ENCODE peak calls at places on chromosomes 1 and 21, in ten cellular contexts. One of them, this sample, is unnamed.

GRCh38 chr1:222711319-222712252 is 705 bp downstream of the AIDA start:
- DNase-seq in IMR-90: peak
- DNase-seq in tibial artery: peak
- DNase-seq in Peyer's patch: peak
- DNase-seq in A549: peak
- DNase-seq in GM23338: peak
- DNase-seq in right atrium auricular region: peak
- DNase-seq in thyroid gland: peak
- DNase-seq in hepatocyte: peak
- DNase-seq in heart left ventricle: peak
- DNase-seq in this sample: peak

GRCh38 chr1:179229214-179230140 is at the start of gene ABL2:
- DNase-seq in IMR-90: no peak
- DNase-seq in tibial artery: no peak
- DNase-seq in Peyer's patch: peak
- DNase-seq in A549: peak
- DNase-seq in GM23338: peak
- DNase-seq in right atrium auricular region: no peak
- DNase-seq in thyroid gland: peak
- DNase-seq in hepatocyte: peak
- DNase-seq in heart left ventricle: peak
- DNase-seq in this sample: peak

GRCh38 chr1:7525664-7526063 is 245.4 kb upstream of the VAMP3 start:
- DNase-seq in IMR-90: no peak
- DNase-seq in tibial artery: no peak
- DNase-seq in Peyer's patch: no peak
- DNase-seq in A549: no peak
- DNase-seq in GM23338: no peak
- DNase-seq in right atrium auricular region: no peak
- DNase-seq in thyroid gland: no peak
- DNase-seq in hepatocyte: no peak
- DNase-seq in heart left ventricle: no peak
- DNase-seq in this sample: no peak

GRCh38 chr1:109499661-109500536 is 6.0 kb downstream of the CYB561D1 start:
- DNase-seq in IMR-90: peak
- DNase-seq in tibial artery: no peak
- DNase-seq in Peyer's patch: peak
- DNase-seq in A549: no peak
- DNase-seq in GM23338: peak
- DNase-seq in right atrium auricular region: no peak
- DNase-seq in thyroid gland: peak
- DNase-seq in hepatocyte: peak
- DNase-seq in heart left ventricle: no peak
- DNase-seq in this sample: no peak

GRCh38 chr21:44919913-44920693 is 596 bp downstream of the ITGB2 start:
- DNase-seq in IMR-90: no peak
- DNase-seq in tibial artery: no peak
- DNase-seq in Peyer's patch: no peak
- DNase-seq in A549: no peak
- DNase-seq in GM23338: peak
- DNase-seq in right atrium auricular region: no peak
- DNase-seq in thyroid gland: no peak
- DNase-seq in hepatocyte: no peak
- DNase-seq in heart left ventricle: no peak
- DNase-seq in this sample: no peak

GRCh38 chr1:57218487-57219079 is 205.3 kb downstream of the DAB1 start:
- DNase-seq in IMR-90: peak
- DNase-seq in tibial artery: no peak
- DNase-seq in Peyer's patch: no peak
- DNase-seq in A549: no peak
- DNase-seq in GM23338: peak
- DNase-seq in right atrium auricular region: no peak
- DNase-seq in thyroid gland: no peak
- DNase-seq in hepatocyte: peak
- DNase-seq in heart left ventricle: no peak
- DNase-seq in this sample: no peak

GRCh38 chr1:209896346-209896745 is 41.7 kb upstream of the SYT14 start:
- DNase-seq in IMR-90: peak
- DNase-seq in tibial artery: no peak
- DNase-seq in Peyer's patch: no peak
- DNase-seq in A549: no peak
- DNase-seq in GM23338: no peak
- DNase-seq in right atrium auricular region: no peak
- DNase-seq in thyroid gland: no peak
- DNase-seq in hepatocyte: no peak
- DNase-seq in heart left ventricle: no peak
- DNase-seq in this sample: no peak

GRCh38 chr1:109776206-109776835 is 12.6 kb upstream of the EPS8L3 start:
- DNase-seq in IMR-90: no peak
- DNase-seq in tibial artery: peak
- DNase-seq in Peyer's patch: no peak
- DNase-seq in A549: no peak
- DNase-seq in GM23338: no peak
- DNase-seq in right atrium auricular region: no peak
- DNase-seq in thyroid gland: no peak
- DNase-seq in hepatocyte: no peak
- DNase-seq in heart left ventricle: no peak
- DNase-seq in this sample: no peak

GRCh38 chr1:2279210-2279639 is 51.1 kb downstream of the SKI start:
- DNase-seq in IMR-90: peak
- DNase-seq in tibial artery: peak
- DNase-seq in Peyer's patch: no peak
- DNase-seq in A549: no peak
- DNase-seq in GM23338: peak
- DNase-seq in right atrium auricular region: no peak
- DNase-seq in thyroid gland: peak
- DNase-seq in hepatocyte: peak
- DNase-seq in heart left ventricle: peak
- DNase-seq in this sample: no peak

GRCh38 chr1:220767312-220768126 is 19.2 kb upstream of the MTARC1 start:
- DNase-seq in IMR-90: peak
- DNase-seq in tibial artery: no peak
- DNase-seq in Peyer's patch: no peak
- DNase-seq in A549: no peak
- DNase-seq in GM23338: no peak
- DNase-seq in right atrium auricular region: no peak
- DNase-seq in thyroid gland: peak
- DNase-seq in hepatocyte: peak
- DNase-seq in heart left ventricle: no peak
- DNase-seq in this sample: no peak

GRCh38 chr1:180157108-180157507 is 2.4 kb downstream of the QSOX1 start:
- DNase-seq in IMR-90: peak
- DNase-seq in tibial artery: no peak
- DNase-seq in Peyer's patch: no peak
- DNase-seq in A549: no peak
- DNase-seq in GM23338: no peak
- DNase-seq in right atrium auricular region: peak
- DNase-seq in thyroid gland: no peak
- DNase-seq in hepatocyte: peak
- DNase-seq in heart left ventricle: no peak
- DNase-seq in this sample: no peak

GRCh38 chr1:40703316-40703715 is 11.8 kb downstream of the NFYC start:
- DNase-seq in IMR-90: peak
- DNase-seq in tibial artery: no peak
- DNase-seq in Peyer's patch: no peak
- DNase-seq in A549: no peak
- DNase-seq in GM23338: no peak
- DNase-seq in right atrium auricular region: no peak
- DNase-seq in thyroid gland: no peak
- DNase-seq in hepatocyte: no peak
- DNase-seq in heart left ventricle: no peak
- DNase-seq in this sample: no peak

GRCh38 chr1:21596179-21596578 is 73.0 kb downstream of the RAP1GAP start:
- DNase-seq in IMR-90: no peak
- DNase-seq in tibial artery: no peak
- DNase-seq in Peyer's patch: no peak
- DNase-seq in A549: no peak
- DNase-seq in GM23338: no peak
- DNase-seq in right atrium auricular region: no peak
- DNase-seq in thyroid gland: no peak
- DNase-seq in hepatocyte: no peak
- DNase-seq in heart left ventricle: no peak
- DNase-seq in this sample: no peak

DNA sequence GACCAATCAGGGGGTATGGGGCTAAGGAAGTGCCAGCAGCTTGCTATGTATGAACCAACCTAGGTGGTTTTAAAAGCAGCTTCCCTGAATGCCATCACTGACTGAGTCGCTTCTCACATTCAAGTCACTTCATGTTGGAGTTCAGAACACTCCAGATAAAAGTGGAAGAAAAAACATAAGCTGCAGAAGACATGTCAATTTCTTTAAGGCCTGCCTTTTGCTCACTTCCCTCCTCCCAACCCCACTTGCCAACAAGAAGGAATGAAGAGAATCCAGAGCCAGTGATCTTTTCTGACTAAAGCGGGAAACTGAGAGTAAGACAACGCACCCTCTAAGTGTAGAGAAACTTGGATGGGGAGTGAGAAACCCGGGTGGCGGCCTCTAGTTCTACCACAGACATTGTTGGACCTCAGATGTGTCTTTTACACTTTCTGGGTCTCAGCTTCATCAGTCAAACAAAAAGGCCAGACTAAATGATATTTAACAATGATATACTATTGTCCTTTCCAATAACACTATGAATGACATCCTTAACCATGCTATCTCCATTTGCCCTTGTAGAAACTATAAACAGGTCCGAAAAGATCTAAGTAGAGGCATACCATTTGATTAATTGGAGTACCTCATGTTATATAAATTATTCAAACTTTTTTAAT is 54.1 kb downstream of the LUZP1 start:
- DNase-seq in IMR-90: peak
- DNase-seq in tibial artery: no peak
- DNase-seq in Peyer's patch: no peak
- DNase-seq in A549: no peak
- DNase-seq in GM23338: no peak
- DNase-seq in right atrium auricular region: no peak
- DNase-seq in thyroid gland: no peak
- DNase-seq in hepatocyte: no peak
- DNase-seq in heart left ventricle: no peak
- DNase-seq in this sample: no peak
- H3K27ac ChIP-seq in IMR-90: no peak
- H3K27ac ChIP-seq in tibial artery: peak
- H3K27ac ChIP-seq in Peyer's patch: no peak
- H3K27ac ChIP-seq in A549: no peak
- H3K27ac ChIP-seq in GM23338: peak
- H3K27ac ChIP-seq in right atrium auricular region: peak
- H3K27ac ChIP-seq in thyroid gland: no peak
- H3K27ac ChIP-seq in hepatocyte: no peak
- H3K27ac ChIP-seq in heart left ventricle: no peak
- H3K27ac ChIP-seq in this sample: peak

DNA sequence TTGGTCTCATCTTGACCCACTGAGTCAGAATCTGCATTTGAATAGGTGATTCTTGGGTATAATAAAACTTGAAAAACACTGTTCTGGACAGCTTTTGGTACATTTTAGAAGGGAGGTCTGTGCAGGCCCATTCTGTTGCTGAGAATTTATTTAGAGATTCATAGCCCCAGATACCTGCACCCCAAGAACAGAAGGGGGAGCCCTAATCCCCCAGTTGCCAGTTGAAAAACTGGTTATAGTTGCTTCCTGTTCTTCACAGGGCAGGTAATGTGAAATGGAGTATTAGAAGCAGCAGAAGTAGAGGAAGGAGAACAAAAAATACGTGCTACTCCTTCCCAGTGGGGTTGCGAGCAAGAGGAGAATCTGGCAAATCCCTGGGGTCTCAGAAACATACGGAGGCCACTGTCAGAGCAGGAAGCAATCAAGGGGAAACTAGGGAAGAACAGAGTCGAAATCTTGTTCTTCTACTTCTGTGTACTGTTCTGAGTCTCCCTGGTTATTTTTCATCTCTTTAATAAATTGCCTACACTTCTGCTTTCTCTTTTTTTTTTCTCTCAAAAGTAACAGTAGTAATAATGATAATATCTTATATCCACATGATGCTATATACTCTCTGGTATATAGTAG is 4.6 kb upstream of the CLCA2 start:
- DNase-seq in IMR-90: no peak
- DNase-seq in tibial artery: no peak
- DNase-seq in Peyer's patch: no peak
- DNase-seq in A549: no peak
- DNase-seq in GM23338: peak
- DNase-seq in right atrium auricular region: no peak
- DNase-seq in thyroid gland: peak
- DNase-seq in hepatocyte: peak
- DNase-seq in heart left ventricle: no peak
- DNase-seq in this sample: no peak
- TF ChIP-seq CTCF in IMR-90: peak
- TF ChIP-seq CTCF in tibial artery: no peak
- TF ChIP-seq CTCF in Peyer's patch: no peak
- TF ChIP-seq CTCF in A549: no peak
- TF ChIP-seq CTCF in GM23338: peak
- TF ChIP-seq CTCF in right atrium auricular region: peak
- TF ChIP-seq CTCF in thyroid gland: peak
- TF ChIP-seq CTCF in hepatocyte: peak
- TF ChIP-seq CTCF in heart left ventricle: peak
- TF ChIP-seq CTCF in this sample: peak

DNA sequence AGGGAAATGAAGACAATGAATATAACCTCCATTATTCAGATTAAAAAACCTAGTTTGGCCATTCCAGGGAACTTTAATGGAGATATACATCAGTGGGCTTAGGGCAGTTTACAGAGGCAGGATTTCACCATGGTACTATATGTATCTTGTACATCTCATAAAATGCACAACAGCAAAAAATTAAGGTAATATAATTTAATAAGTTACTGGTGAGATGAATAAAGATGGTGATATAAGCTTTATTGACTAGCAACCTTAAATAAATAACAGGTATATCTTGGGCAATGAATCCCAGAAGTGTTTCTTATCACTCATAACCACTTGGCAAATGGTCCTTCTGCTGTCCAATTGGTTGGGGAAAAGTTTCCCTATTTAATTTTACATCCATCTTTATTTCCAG is 29.0 kb downstream of the XCL1 start:
- DNase-seq in IMR-90: no peak
- DNase-seq in tibial artery: no peak
- DNase-seq in Peyer's patch: no peak
- DNase-seq in A549: no peak
- DNase-seq in GM23338: no peak
- DNase-seq in right atrium auricular region: no peak
- DNase-seq in thyroid gland: no peak
- DNase-seq in hepatocyte: no peak
- DNase-seq in heart left ventricle: no peak
- DNase-seq in this sample: no peak
- H3K27ac ChIP-seq in IMR-90: no peak
- H3K27ac ChIP-seq in tibial artery: no peak
- H3K27ac ChIP-seq in Peyer's patch: no peak
- H3K27ac ChIP-seq in A549: no peak
- H3K27ac ChIP-seq in GM23338: no peak
- H3K27ac ChIP-seq in right atrium auricular region: no peak
- H3K27ac ChIP-seq in thyroid gland: no peak
- H3K27ac ChIP-seq in hepatocyte: no peak
- H3K27ac ChIP-seq in heart left ventricle: no peak
- H3K27ac ChIP-seq in this sample: no peak

DNA sequence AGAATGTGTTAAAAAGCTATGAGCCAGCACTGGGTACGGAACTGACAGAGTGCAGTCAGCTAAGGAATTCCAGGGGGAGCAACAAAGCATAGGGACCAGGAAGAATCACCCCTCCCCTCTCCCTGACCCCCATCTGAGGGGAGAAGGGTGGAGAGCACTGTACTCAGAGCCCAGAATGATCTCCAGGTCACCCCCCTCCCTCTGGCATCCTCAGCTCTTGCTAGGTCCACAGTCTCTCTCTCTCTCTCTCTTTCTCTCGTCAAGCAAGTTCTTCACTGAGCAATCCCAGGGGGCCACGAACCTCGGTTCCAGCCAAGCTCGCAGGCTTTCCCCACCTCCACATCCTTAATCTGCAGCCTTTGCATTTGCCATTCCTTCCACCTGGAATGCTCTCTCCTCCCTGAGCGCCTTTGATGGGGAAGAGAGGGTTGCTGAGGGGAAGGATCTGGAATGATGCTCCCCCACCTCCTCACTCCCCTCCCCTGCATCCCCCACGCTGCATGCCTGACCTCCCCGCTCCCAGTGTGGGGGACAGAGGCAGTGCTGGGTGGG is 6.7 kb upstream of the WASF2 start:
- DNase-seq in IMR-90: peak
- DNase-seq in tibial artery: no peak
- DNase-seq in Peyer's patch: no peak
- DNase-seq in A549: no peak
- DNase-seq in GM23338: peak
- DNase-seq in right atrium auricular region: no peak
- DNase-seq in thyroid gland: no peak
- DNase-seq in hepatocyte: peak
- DNase-seq in heart left ventricle: peak
- DNase-seq in this sample: no peak
- TF ChIP-seq CTCF in IMR-90: peak
- TF ChIP-seq CTCF in tibial artery: peak
- TF ChIP-seq CTCF in Peyer's patch: no peak
- TF ChIP-seq CTCF in A549: no peak
- TF ChIP-seq CTCF in GM23338: peak
- TF ChIP-seq CTCF in right atrium auricular region: no peak
- TF ChIP-seq CTCF in thyroid gland: no peak
- TF ChIP-seq CTCF in hepatocyte: peak
- TF ChIP-seq CTCF in heart left ventricle: no peak
- TF ChIP-seq CTCF in this sample: no peak